ENCODE peak calls at places on chromosomes 5 and 9, in ten cellular contexts. A is NCI-H2081; U is mucosa of gallbladder; H is spleen; M is effector CD8-positive, alpha-beta T cell; R is tibial nerve; P is kidney tubule cell; W is thyroid gland; N is neural crest cell; L is A549. Y is an unnamed sample.

GRCh38 chr9:35748239-35748857 is 680 bp downstream of the GBA2 start:
- DNase-seq in L (no peak), R (no peak), P (no peak), U (no peak), H (no peak), N (no peak), M (no peak), A (no peak), W (no peak), Y (no peak)

GRCh38 chr5:2039180-2039531 is 156.4 kb upstream of the IRX4 start:
- DNase-seq in P (peak; percentile 11), M (no peak), R (no peak), U (no peak), A (no peak), W (peak; percentile 57), H (no peak), L (no peak), N (no peak), Y (no peak)

GRCh38 chr5:110618941-110619340 is 107.5 kb downstream of the TMEM232 start:
- DNase-seq in A (no peak), H (no peak), L (no peak), W (no peak), N (no peak), P (no peak), M (no peak), U (no peak), R (no peak), Y (no peak)

GRCh38 chr9:74499770-74500583 is 2.8 kb downstream of the RORB start:
- DNase-seq in H (peak; percentile 66), L (no peak), P (no peak), U (no peak), N (no peak), M (no peak), R (no peak), W (no peak), A (no peak), Y (no peak)

GRCh38 chr5:132364319-132364718 is 5.2 kb upstream of the SLC22A5 start:
- DNase-seq in A (no peak), P (peak; percentile 78), U (no peak), L (peak; percentile 87), W (no peak), N (no peak), H (no peak), M (no peak), R (no peak), Y (no peak)

GRCh38 chr9:19788614-19789271 is at the start of gene SLC24A2:
- DNase-seq in A (peak; percentile 31), R (no peak), P (no peak), N (peak; percentile 28), L (no peak), W (no peak), M (no peak), H (no peak), U (no peak), Y (no peak)

GRCh38 chr5:173592050-173592669 is 24.3 kb downstream of the BOD1 start:
- DNase-seq in R (no peak), N (no peak), M (no peak), L (peak; percentile 65), A (no peak), P (peak; percentile 28), W (no peak), H (no peak), U (no peak), Y (no peak)

GRCh38 chr5:17282283-17283120 is 65.1 kb downstream of the BASP1 start:
- DNase-seq in U (no peak), L (no peak), P (peak; percentile 17), R (no peak), W (no peak), H (peak; percentile 82), M (no peak), N (no peak), A (no peak), Y (peak; percentile 25)

GRCh38 chr5:57824047-57824446 is 341.4 kb upstream of the ACTBL2 start:
- DNase-seq in P (peak; percentile 98), W (no peak), L (peak; percentile 31), N (no peak), U (no peak), H (no peak), R (no peak), M (no peak), A (no peak), Y (no peak)